ENCODE peak calls at places on chromosomes 12 and 14, in eight cellular contexts. W is neural progenitor cell, B is HCT116, C is hepatocyte, X is GM23338, E is PC-3, O is OCI-LY7, N is SK-N-SH. J is an unnamed sample.

GRCh38 chr12:110543252-110543959 is 39.7 kb downstream of the PPTC7 start:
- DNase-seq in W (no peak), E (peak), O (no peak), N (no peak), C (peak), B (no peak), X (no peak), J (peak)

GRCh38 chr12:3313066-3313465 is 177.9 kb upstream of the PRMT8 start:
- DNase-seq in N (no peak), B (no peak), X (no peak), C (no peak), W (no peak), O (no peak), E (peak), J (no peak)

GRCh38 chr14:22531451-22532344 is 57.3 kb downstream of the DAD1 start:
- DNase-seq in C (no peak), B (no peak), X (no peak), O (peak), N (no peak), W (no peak), E (no peak), J (peak)

GRCh38 chr12:87253157-87253556 is 776.0 kb downstream of the C12orf50 start:
- DNase-seq in O (no peak), E (peak), W (no peak), X (no peak), B (no peak), C (peak), N (no peak), J (peak)

GRCh38 chr14:82362452-82362851 is 828.8 kb upstream of the SEL1L start:
- DNase-seq in N (no peak), B (no peak), E (no peak), O (no peak), C (no peak), X (no peak), W (no peak), J (no peak)

GRCh38 chr12:116436561-116437249 is 122.5 kb upstream of the MAP1LC3B2 start:
- DNase-seq in C (peak), B (no peak), O (no peak), X (no peak), N (no peak), W (no peak), E (no peak), J (no peak)

GRCh38 chr12:62800707-62801400 is 134.1 kb downstream of the PPM1H start:
- DNase-seq in O (no peak), C (no peak), N (peak), E (no peak), W (no peak), X (no peak), B (no peak), J (no peak)

GRCh38 chr12:11653215-11653753 is 3.8 kb downstream of the ETV6 start:
- DNase-seq in B (no peak), N (no peak), E (no peak), O (peak), X (no peak), W (no peak), C (no peak), J (no peak)

GRCh38 chr12:92602476-92602875 is 100.3 kb upstream of the PLEKHG7 start:
- DNase-seq in E (peak), X (no peak), O (no peak), C (peak), B (no peak), N (no peak), W (no peak), J (no peak)

GRCh38 chr12:27969011-27969900 is 3.3 kb downstream of the PTHLH start:
- DNase-seq in E (peak), C (peak), W (peak), B (no peak), O (no peak), X (peak), N (peak), J (no peak)

DNA sequence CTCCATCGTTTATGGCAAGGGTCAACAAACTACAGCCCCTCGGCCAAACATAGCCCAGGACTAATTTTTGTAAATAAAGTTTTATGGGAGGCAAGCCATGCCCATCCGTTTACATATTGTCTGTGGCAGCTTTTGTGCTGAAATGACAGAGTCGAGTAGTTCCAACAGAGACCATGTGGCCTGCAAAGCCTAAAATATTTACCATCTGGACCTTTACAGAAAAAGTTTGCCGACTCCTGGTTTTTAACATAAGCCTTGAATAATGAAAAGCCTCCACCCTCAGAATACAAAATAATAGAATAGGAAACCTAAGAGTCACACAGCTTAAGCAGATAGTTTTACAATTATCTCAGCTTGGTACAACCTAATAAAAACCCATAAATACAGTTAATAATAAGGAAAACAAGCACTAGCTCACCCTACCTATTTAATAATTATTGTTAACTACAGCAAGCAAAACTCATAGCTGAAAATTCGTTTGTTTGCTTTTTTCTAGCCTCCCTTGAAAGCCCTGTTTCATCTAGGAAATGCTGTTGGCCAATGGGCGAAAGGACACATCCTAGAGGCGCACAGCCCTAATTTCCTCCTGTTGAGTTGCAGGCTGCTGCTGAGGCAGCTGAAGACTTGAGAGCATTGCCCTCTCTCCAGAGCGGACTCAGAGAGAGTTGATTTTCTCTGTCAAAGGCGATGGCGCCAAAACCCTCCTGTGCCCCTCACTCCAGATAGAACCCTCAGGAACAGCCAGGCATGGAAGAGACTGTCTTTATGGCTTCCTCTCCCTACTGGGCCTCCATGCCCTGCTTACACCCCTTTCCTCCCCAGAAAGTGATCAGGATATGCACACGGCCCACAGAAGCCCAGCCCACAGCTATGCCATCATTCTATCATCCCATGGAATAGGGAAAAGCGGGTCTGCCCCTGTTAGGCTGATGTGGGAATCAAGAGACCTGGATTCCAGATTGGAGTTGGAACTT is 107.2 kb downstream of the DPF3 start:
- DNase-seq in W (no peak), E (no peak), X (no peak), C (no peak), N (no peak), O (no peak), B (no peak), J (no peak)
- TF ChIP-seq EZH2phosphoT487 in W (no peak), E (no peak), X (no peak), C (no peak), N (no peak), O (no peak), B (no peak), J (no peak)

GRCh38 chr14:32933623-32933942 is 5.1 kb upstream of the NPAS3 start:
- DNase-seq in O (no peak), W (peak), C (no peak), N (peak), E (peak), X (peak), B (no peak), J (no peak)
- TF ChIP-seq CTCF in O (no peak), W (peak), C (peak), N (peak), E (no peak), X (no peak), B (no peak), J (no peak)

GRCh38 chr14:20798932-20799331 is 3.7 kb downstream of the RNASE1 start:
- DNase-seq in E (no peak), O (no peak), B (no peak), N (no peak), X (no peak), C (no peak), W (no peak), J (no peak)

GRCh38 chr14:20799444-20799843 is 3.2 kb downstream of the RNASE1 start:
- DNase-seq in W (peak), O (no peak), B (no peak), X (no peak), N (no peak), E (no peak), C (no peak), J (no peak)

GRCh38 chr14:20801726-20802125 is 918 bp downstream of the RNASE1 start:
- DNase-seq in B (no peak), E (no peak), X (no peak), C (no peak), N (no peak), O (no peak), W (no peak), J (no peak)

GRCh38 chr14:20798318-20798717 is 4.3 kb downstream of the RNASE1 start:
- DNase-seq in W (no peak), X (no peak), E (no peak), B (no peak), O (no peak), C (no peak), N (no peak), J (no peak)

DNA sequence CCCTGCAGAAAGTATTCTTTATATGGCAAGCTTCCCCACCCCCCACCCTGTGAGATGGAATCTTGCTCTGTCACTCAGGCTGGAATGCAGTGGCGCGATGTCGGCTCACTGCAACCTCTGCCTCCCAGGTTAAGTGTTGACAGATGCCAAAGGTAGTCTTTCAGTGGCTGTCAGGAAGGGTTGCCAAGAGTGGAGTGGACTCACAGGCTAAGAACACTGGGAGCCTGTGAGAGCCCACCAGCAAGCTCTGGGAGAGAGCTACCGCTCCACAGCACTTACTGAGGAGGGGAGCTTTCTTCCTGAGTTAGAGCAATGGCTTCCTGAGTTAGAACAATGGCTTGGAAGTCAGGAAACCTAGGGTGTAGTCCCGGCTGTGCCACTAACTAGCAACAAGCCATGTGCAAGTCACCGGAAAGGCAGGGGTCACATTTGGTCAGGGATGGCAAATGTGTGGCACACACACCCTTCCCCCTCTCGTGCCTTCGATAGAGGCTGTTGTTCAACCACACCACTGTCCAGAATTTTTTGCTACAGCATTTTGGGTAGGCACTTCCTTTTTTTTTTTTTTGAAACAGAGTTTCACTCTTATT is 2.6 kb downstream of the RNASE1 start:
- DNase-seq in C (peak), W (peak), N (no peak), O (no peak), X (peak), E (peak), B (no peak), J (no peak)
- TF ChIP-seq EZH2phosphoT487 in C (no peak), W (no peak), N (no peak), O (no peak), X (no peak), E (no peak), B (no peak), J (no peak)

DNA sequence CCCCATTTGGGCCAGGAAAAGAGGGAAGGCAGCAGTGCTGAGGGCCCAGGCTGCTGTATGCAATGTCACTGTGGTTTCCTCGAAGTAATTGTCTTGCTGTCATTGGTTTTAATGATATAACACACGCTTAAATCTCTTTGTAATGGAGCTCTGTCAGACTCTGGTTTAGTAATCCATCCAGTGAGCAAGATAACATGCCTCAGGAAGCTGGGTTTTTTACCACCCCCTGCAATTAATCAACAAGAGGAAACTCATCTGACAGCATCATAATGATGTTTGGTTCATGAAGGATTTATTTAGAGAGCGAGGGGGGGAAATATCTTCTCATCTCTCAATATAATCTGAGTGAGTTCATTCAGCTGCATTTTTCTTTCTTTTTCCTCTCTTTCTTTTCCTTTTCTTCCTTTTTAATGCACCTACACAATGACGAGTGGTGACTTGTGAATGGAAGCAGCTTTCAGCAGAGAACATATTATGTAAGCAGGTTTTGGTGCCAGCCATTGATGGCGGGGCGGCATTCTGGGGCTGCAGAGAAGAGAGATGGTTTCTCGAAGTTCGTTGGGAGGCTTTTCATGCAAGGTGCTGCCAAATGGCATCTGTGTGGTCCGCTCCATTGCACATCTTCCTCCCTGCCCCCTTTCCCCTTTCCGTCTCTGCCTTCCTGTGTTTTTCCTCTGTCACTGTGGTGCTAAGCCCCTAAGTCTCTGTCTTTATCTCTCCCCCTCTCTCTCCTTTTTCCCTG is 6.6 kb downstream of the RPH3A start:
- DNase-seq in C (no peak), X (no peak), N (peak), E (no peak), O (no peak), W (no peak), B (no peak), J (no peak)
- TF ChIP-seq CTCF in C (no peak), X (no peak), N (no peak), E (no peak), O (no peak), W (no peak), B (no peak), J (no peak)

GRCh38 chr14:70707138-70708038 is 65.7 kb downstream of the TTC9 start:
- DNase-seq in N (no peak), X (peak), B (peak), C (peak), E (peak), W (no peak), O (no peak), J (no peak)
- TF ChIP-seq EZH2phosphoT487 in N (no peak), X (no peak), B (no peak), C (no peak), E (no peak), W (no peak), O (no peak), J (no peak)

GRCh38 chr12:5554711-5555110 is 122.8 kb downstream of the NTF3 start:
- DNase-seq in B (no peak), O (no peak), N (no peak), C (no peak), X (no peak), E (no peak), W (no peak), J (no peak)

GRCh38 chr12:5556946-5557673 is 125.2 kb downstream of the NTF3 start:
- DNase-seq in E (no peak), B (no peak), O (no peak), N (no peak), W (no peak), C (no peak), X (no peak), J (no peak)

GRCh38 chr12:5560242-5560641 is 128.3 kb downstream of the NTF3 start:
- DNase-seq in C (no peak), E (no peak), B (no peak), O (no peak), W (no peak), N (no peak), X (no peak), J (no peak)

GRCh38 chr12:5557906-5558305 is 126.0 kb downstream of the NTF3 start:
- DNase-seq in X (peak), N (no peak), C (no peak), O (no peak), W (peak), E (no peak), B (no peak), J (no peak)

GRCh38 chr12:5556033-5556614 is 124.2 kb downstream of the NTF3 start:
- DNase-seq in O (peak), E (peak), N (peak), X (peak), W (no peak), B (peak), C (no peak), J (no peak)
- TF ChIP-seq CTCF in O (peak), E (peak), N (peak), X (peak), W (peak), B (peak), C (peak), J (peak)

GRCh38 chr12:46154221-46154975 is 114.4 kb downstream of the SLC38A1 start:
- DNase-seq in C (peak), B (peak), N (no peak), X (no peak), E (peak), O (no peak), W (no peak), J (no peak)

GRCh38 chr12:46149905-46150304 is 118.9 kb downstream of the SLC38A1 start:
- DNase-seq in X (no peak), B (no peak), O (no peak), E (no peak), W (no peak), C (no peak), N (no peak), J (no peak)

GRCh38 chr12:46152456-46152855 is 116.4 kb downstream of the SLC38A1 start:
- DNase-seq in X (no peak), C (no peak), N (no peak), E (no peak), W (peak), O (no peak), B (no peak), J (no peak)

GRCh38 chr12:46150735-46151134 is 118.1 kb downstream of the SLC38A1 start:
- DNase-seq in W (no peak), X (no peak), B (no peak), O (no peak), N (no peak), E (no peak), C (no peak), J (no peak)

GRCh38 chr12:46153267-46153872 is 115.5 kb downstream of the SLC38A1 start:
- DNase-seq in B (peak), O (peak), C (peak), N (peak), X (peak), W (peak), E (peak), J (peak)
- TF ChIP-seq EZH2phosphoT487 in B (no peak), O (no peak), C (no peak), N (no peak), X (no peak), W (no peak), E (no peak), J (no peak)